ENCODE peak calls at places on chromosomes 3 and 15, in four cellular contexts. L, H, C and K are unnamed samples.

GRCh38 chr15:90413411-90414379 is 25.7 kb downstream of the IQGAP1 start:
- DNase-seq in L (no peak), C (no peak), H (no peak), K (no peak)

GRCh38 chr15:89116404-89116803 is 28.1 kb downstream of the ABHD2 start:
- DNase-seq in L (no peak), C (peak; percentile 16), H (no peak), K (no peak)

GRCh38 chr3:119769394-119770149 is 12.3 kb upstream of the NR1I2 start:
- DNase-seq in L (no peak), H (peak; percentile 40), C (no peak), K (no peak)

GRCh38 chr15:71440479-71441071 is 325.3 kb downstream of the THSD4 start:
- DNase-seq in C (no peak), L (no peak), H (no peak), K (no peak)

GRCh38 chr15:84981711-84982300 is at the start of gene PDE8A:
- DNase-seq in H (peak; percentile 91), L (no peak), C (no peak), K (peak; percentile 46)

GRCh38 chr15:69812881-69813280 is 284.8 kb downstream of the TLE3 start:
- DNase-seq in C (no peak), H (no peak), L (no peak), K (peak; percentile 70)

GRCh38 chr15:35751421-35752133 is 205.6 kb upstream of the DPH6 start:
- DNase-seq in H (peak; percentile 86), L (peak; percentile 77), C (no peak), K (peak; percentile 80)

GRCh38 chr15:81118361-81118760 is 15.7 kb upstream of the CFAP161 start:
- DNase-seq in H (no peak), L (no peak), C (no peak), K (peak; percentile 15)

GRCh38 chr15:61046291-61046690 is 182.8 kb downstream of the RORA start:
- DNase-seq in H (no peak), L (no peak), C (no peak), K (no peak)

GRCh38 chr15:70362911-70363310 is 265.2 kb upstream of the TLE3 start:
- DNase-seq in H (peak; percentile 76), C (no peak), L (no peak), K (peak; percentile 72)

GRCh38 chr15:60165111-60165510 is 161.0 kb downstream of the FOXB1 start:
- DNase-seq in H (no peak), L (no peak), C (no peak), K (no peak)

GRCh38 chr3:102346897-102347296 is 87.9 kb upstream of the ZPLD1 start:
- DNase-seq in L (no peak), C (no peak), H (no peak), K (no peak)

GRCh38 chr3:126540342-126540849 is 16.4 kb downstream of the CHST13 start:
- DNase-seq in L (peak; percentile 11), H (peak; percentile 83), C (no peak), K (no peak)